ENCODE peak calls at places on chromosomes 16 and 17, in ten cellular contexts. U is AG08395; J is activated CD8-positive, alpha-beta memory T cell treated with anti-CD3 and anti-CD28 coated beads for 48 hours; O is lung; V is hepatocyte; Y is NCI-H146; F is fibroblast of mammary gland; Z is SW480; M is iris pigment epithelial cell; W is left cardiac atrium. H is an unnamed sample.

GRCh38 chr17:17269926-17270773 is 10.9 kb downstream of the COPS3 start:
- DNase-seq in U (no peak), J (no peak), O (no peak), V (no peak), Y (no peak), F (peak; percentile 13), Z (no peak), M (no peak), W (no peak), H (no peak)

GRCh38 chr16:3094289-3095027 is 4.6 kb downstream of the ZSCAN10 start:
- DNase-seq in U (peak; percentile 41), J (no peak), O (no peak), V (no peak), Y (peak; percentile 56), F (peak; percentile 53), Z (peak; percentile 29), M (peak; percentile 39), W (no peak), H (peak; percentile 32)

GRCh38 chr16:21276090-21276489 is 2.0 kb downstream of the CRYM start:
- DNase-seq in U (no peak), J (no peak), O (no peak), V (no peak), Y (no peak), F (no peak), Z (no peak), M (no peak), W (no peak), H (no peak)

GRCh38 chr16:47625115-47625567 is 164.0 kb downstream of the PHKB start:
- DNase-seq in U (no peak), J (no peak), O (no peak), V (no peak), Y (no peak), F (no peak), Z (no peak), M (no peak), W (no peak), H (no peak)

GRCh38 chr17:65389956-65390355 is 171.5 kb downstream of the AXIN2 start:
- DNase-seq in U (peak; percentile 93), J (no peak), O (peak; percentile 32), V (no peak), Y (no peak), F (peak; percentile 78), Z (peak; percentile 65), M (peak; percentile 43), W (no peak), H (no peak)

GRCh38 chr17:5200360-5200759 is 8.7 kb upstream of the ZNF594 start:
- DNase-seq in U (no peak), J (no peak), O (no peak), V (no peak), Y (no peak), F (no peak), Z (no peak), M (no peak), W (no peak), H (no peak)

GRCh38 chr16:83955218-83956130 is 2.4 kb downstream of the OSGIN1 start:
- DNase-seq in U (no peak), J (no peak), O (no peak), V (no peak), Y (no peak), F (peak; percentile 58), Z (no peak), M (peak; percentile 70), W (no peak), H (no peak)

GRCh38 chr16:8919089-8919933 is 37.2 kb downstream of the LITAFD start:
- DNase-seq in U (no peak), J (no peak), O (no peak), V (no peak), Y (no peak), F (no peak), Z (no peak), M (no peak), W (no peak), H (no peak)

GRCh38 chr17:66466933-66467367 is 164.5 kb downstream of the PRKCA start:
- DNase-seq in U (peak; percentile 95), J (no peak), O (peak; percentile 47), V (peak; percentile 72), Y (no peak), F (peak; percentile 99), Z (peak; percentile 93), M (peak; percentile 100), W (peak; percentile 31), H (no peak)

GRCh38 chr17:45433136-45433535 is 466 bp upstream of the ARHGAP27 start:
- DNase-seq in U (no peak), J (no peak), O (no peak), V (no peak), Y (no peak), F (no peak), Z (no peak), M (no peak), W (no peak), H (no peak)

GRCh38 chr16:12002447-12003006 is 26.0 kb downstream of the SNX29 start:
- DNase-seq in U (peak; percentile 57), J (no peak), O (no peak), V (peak; percentile 41), Y (peak; percentile 47), F (peak; percentile 96), Z (no peak), M (peak; percentile 51), W (peak; percentile 40), H (no peak)

H was measured in naive thymus-derived CD4-positive, alpha-beta T cell.